ENCODE peak calls at places on chromosomes 5 and 9, in five cellular contexts. K is dorsolateral prefrontal cortex, Q is GM12865, L is ovary, S is nephron progenitor cell. C is an unnamed sample.

GRCh38 chr5:161299053-161299452 is 247.5 kb downstream of the GABRB2 start:
- DNase-seq in Q (peak), K (no peak), S (no peak), L (no peak), C (no peak)

GRCh38 chr9:93861736-93862358 is 93.3 kb downstream of the BARX1 start:
- DNase-seq in L (no peak), S (no peak), Q (no peak), K (no peak), C (no peak)

GRCh38 chr5:6202615-6203365 is 175.6 kb downstream of the MED10 start:
- DNase-seq in Q (peak), K (no peak), S (no peak), L (no peak), C (no peak)

GRCh38 chr5:124721336-124721735 is 25.1 kb downstream of the ZNF608 start:
- DNase-seq in K (no peak), Q (no peak), S (no peak), L (no peak), C (no peak)

GRCh38 chr5:118990582-118990981 is 2.2 kb upstream of the DTWD2 start:
- DNase-seq in L (no peak), S (no peak), K (no peak), Q (no peak), C (no peak)

GRCh38 chr5:343461-344401 is 22.2 kb downstream of the AHRR start:
- DNase-seq in S (peak), Q (peak), L (peak), K (no peak), C (no peak)

GRCh38 chr5:136655429-136655828 is 290.1 kb upstream of the TRPC7 start:
- DNase-seq in L (no peak), S (no peak), Q (no peak), K (no peak), C (no peak)

GRCh38 chr5:73030531-73030930 is 74.7 kb downstream of the FCHO2 start:
- DNase-seq in S (no peak), L (no peak), K (no peak), Q (no peak), C (no peak)

GRCh38 chr5:179342577-179342976 is 2.7 kb downstream of the ADAMTS2 start:
- DNase-seq in S (peak), Q (no peak), L (peak), K (no peak), C (no peak)

GRCh38 chr5:107772418-107773310 is 101.9 kb upstream of the EFNA5 start:
- DNase-seq in Q (no peak), S (no peak), K (no peak), L (no peak), C (no peak)

GRCh38 chr9:22005083-22005699 is 3.9 kb downstream of the CDKN2B start:
- DNase-seq in K (no peak), S (peak), Q (peak), L (no peak), C (no peak)

GRCh38 chr9:17810728-17811634 is 232.1 kb downstream of the SH3GL2 start:
- DNase-seq in S (peak), L (peak), K (peak), Q (peak), C (no peak)

GRCh38 chr5:143812085-143812705 is at the start of gene HMHB1:
- DNase-seq in L (no peak), S (no peak), Q (peak), K (no peak), C (no peak)

GRCh38 chr9:126532019-126532462 is 81.7 kb upstream of the LMX1B start:
- DNase-seq in L (peak), K (no peak), S (no peak), Q (no peak), C (no peak)

GRCh38 chr9:76013797-76014196 is 123.3 kb downstream of the PCSK5 start:
- DNase-seq in Q (no peak), S (no peak), K (no peak), L (no peak), C (no peak)

GRCh38 chr5:143390941-143391340 is 12.5 kb downstream of the NR3C1 start:
- DNase-seq in K (no peak), L (no peak), S (no peak), Q (no peak), C (no peak)

GRCh38 chr9:104247899-104248460 is 153.9 kb downstream of the SMC2 start:
- DNase-seq in Q (no peak), K (no peak), S (no peak), L (no peak), C (no peak)

GRCh38 chr5:1686066-1686802 is 113.4 kb downstream of the MRPL36 start:
- DNase-seq in K (no peak), L (no peak), Q (no peak), S (no peak), C (no peak)

GRCh38 chr5:40507095-40507494 is 172.6 kb upstream of the PTGER4 start:
- DNase-seq in L (no peak), Q (no peak), K (no peak), S (no peak), C (no peak)

GRCh38 chr9:109780453-109781033 is 545 bp downstream of the PALM2AKAP2 start:
- DNase-seq in Q (no peak), K (no peak), L (no peak), S (peak), C (no peak)

GRCh38 chr9:111944467-111944866 is 47.9 kb downstream of the UGCG start:
- DNase-seq in Q (peak), S (no peak), L (no peak), K (no peak), C (no peak)

GRCh38 chr9:21031091-21031817 is at the start of gene HACD4:
- DNase-seq in Q (peak), S (peak), K (no peak), L (peak), C (no peak)

GRCh38 chr5:13987843-13988464 is 43.5 kb upstream of the DNAH5 start:
- DNase-seq in K (peak), Q (peak), L (no peak), S (peak), C (no peak)

GRCh38 chr5:170495796-170496195 is 8.0 kb upstream of the KCNIP1 start:
- DNase-seq in K (no peak), S (peak), Q (no peak), L (no peak), C (no peak)

GRCh38 chr5:54551906-54552305 is 34.3 kb downstream of the SNX18 start:
- DNase-seq in K (peak), L (no peak), S (no peak), Q (no peak), C (no peak)

GRCh38 chr5:123808841-123809240 is 296.9 kb downstream of the CSNK1G3 start:
- DNase-seq in K (no peak), S (no peak), Q (no peak), L (no peak), C (no peak)

GRCh38 chr5:10521466-10522223 is 42.2 kb upstream of the ANKRD33B start:
- DNase-seq in L (no peak), K (no peak), S (no peak), Q (no peak), C (no peak)

GRCh38 chr9:10274156-10274555 is 338.6 kb downstream of the PTPRD start:
- DNase-seq in K (no peak), L (no peak), Q (no peak), S (no peak), C (no peak)

GRCh38 chr9:10272830-10273229 is 340.0 kb downstream of the PTPRD start:
- DNase-seq in Q (no peak), K (no peak), L (no peak), S (no peak), C (no peak)

GRCh38 chr9:10274983-10275382 is 337.8 kb downstream of the PTPRD start:
- DNase-seq in K (no peak), S (no peak), L (no peak), Q (no peak), C (no peak)
- TF ChIP-seq CTCF in K (peak), S (no peak), L (no peak), Q (no peak), C (peak)

GRCh38 chr5:167241436-167242067 is 1049.9 kb upstream of the WWC1 start:
- DNase-seq in L (no peak), K (no peak), Q (no peak), S (no peak), C (no peak)

GRCh38 chr5:167245871-167246270 is 1045.6 kb upstream of the WWC1 start:
- DNase-seq in K (no peak), S (peak), L (no peak), Q (no peak), C (no peak)

GRCh38 chr5:167248262-167248661 is 1043.2 kb upstream of the WWC1 start:
- DNase-seq in Q (no peak), S (no peak), L (no peak), K (peak), C (no peak)

DNA sequence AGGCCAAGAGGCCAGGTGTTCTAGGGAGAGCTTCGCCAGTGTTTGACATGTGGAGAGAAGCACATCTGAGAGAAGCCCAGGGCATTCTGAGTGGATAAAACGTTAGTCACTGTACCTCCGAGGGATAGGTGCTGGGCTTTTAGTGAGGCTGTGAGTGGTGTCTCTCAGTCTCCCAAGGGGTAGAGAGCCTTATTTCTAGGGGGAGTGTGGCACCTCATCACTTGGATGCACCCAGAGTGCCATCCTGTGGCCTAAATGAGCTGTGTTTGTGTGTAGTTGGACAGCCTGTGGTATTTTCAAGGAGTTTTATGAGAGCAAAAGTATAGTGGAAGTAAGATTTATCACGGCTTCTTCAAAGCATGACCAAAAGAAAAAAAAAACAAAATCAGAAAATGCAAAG is 1046.9 kb upstream of the WWC1 start:
- DNase-seq in K (peak), Q (no peak), S (peak), L (no peak), C (no peak)
- TF ChIP-seq CTCF in K (no peak), Q (no peak), S (peak), L (no peak), C (peak)

GRCh38 chr5:154191467-154192261 is 1.1 kb downstream of the GALNT10 start:
- DNase-seq in L (no peak), K (no peak), Q (no peak), S (no peak), C (no peak)
- TF ChIP-seq CTCF in L (no peak), K (no peak), Q (no peak), S (no peak), C (no peak)

GRCh38 chr9:91740713-91741112 is 209.3 kb downstream of the ROR2 start:
- DNase-seq in L (peak), K (no peak), S (no peak), Q (no peak), C (no peak)
- TF ChIP-seq CTCF in L (peak), K (no peak), S (no peak), Q (no peak), C (no peak)

GRCh38 chr5:130141689-130142320 is 237.5 kb downstream of the CHSY3 start:
- DNase-seq in Q (peak), K (peak), S (peak), L (no peak), C (no peak)
- TF ChIP-seq CTCF in Q (peak), K (peak), S (peak), L (no peak), C (peak)

GRCh38 chr9:133403766-133404439 is 13.9 kb downstream of the REXO4 start:
- DNase-seq in S (no peak), Q (peak), K (no peak), L (no peak), C (peak)
- TF ChIP-seq CTCF in S (peak), Q (peak), K (peak), L (no peak), C (peak)

GRCh38 chr9:14318934-14319513 is 5.1 kb upstream of the NFIB start:
- DNase-seq in K (no peak), L (no peak), Q (no peak), S (no peak), C (no peak)
- TF ChIP-seq CTCF in K (no peak), L (no peak), Q (no peak), S (no peak), C (no peak)

GRCh38 chr5:138536665-138537315 is 6.2 kb downstream of the ETF1 start:
- DNase-seq in S (no peak), K (no peak), L (no peak), Q (no peak), C (no peak)
- TF ChIP-seq CTCF in S (no peak), K (peak), L (no peak), Q (peak), C (peak)

GRCh38 chr5:172641359-172642045 is 439 bp downstream of the NEURL1B start:
- DNase-seq in S (peak), L (peak), Q (no peak), K (no peak), C (no peak)
- TF ChIP-seq CTCF in S (no peak), L (peak), Q (no peak), K (peak), C (no peak)

C was measured in D721Med.